ENCODE peak calls at places on chromosomes 13 and 19, in eight cellular contexts. One of them, this sample, is unnamed.

GRCh38 chr19:32652893-32653625 is 21.9 kb downstream of the ANKRD27 start:
- DNase-seq in CD4-positive, alpha-beta memory T cell: no peak
- DNase-seq in AG04450: peak
- DNase-seq in dorsolateral prefrontal cortex: no peak
- DNase-seq in left lung: no peak
- DNase-seq in PC-9: peak
- DNase-seq in cardiac muscle cell: peak
- DNase-seq in PC-3: no peak
- DNase-seq in this sample: peak

GRCh38 chr13:74251778-74252519 is 117.7 kb upstream of the KLF12 start:
- DNase-seq in cardiac muscle cell: no peak
- DNase-seq in PC-3: peak
- DNase-seq in PC-9: no peak
- DNase-seq in dorsolateral prefrontal cortex: no peak
- DNase-seq in AG04450: no peak
- DNase-seq in CD4-positive, alpha-beta memory T cell: no peak
- DNase-seq in left lung: no peak
- DNase-seq in this sample: no peak

GRCh38 chr13:79448413-79448812 is 32.5 kb upstream of the NDFIP2 start:
- DNase-seq in PC-9: no peak
- DNase-seq in dorsolateral prefrontal cortex: no peak
- DNase-seq in left lung: no peak
- DNase-seq in AG04450: no peak
- DNase-seq in cardiac muscle cell: peak
- DNase-seq in CD4-positive, alpha-beta memory T cell: peak
- DNase-seq in PC-3: no peak
- DNase-seq in this sample: no peak

GRCh38 chr19:11420429-11420893 is 1.3 kb upstream of the RGL3 start:
- DNase-seq in AG04450: no peak
- DNase-seq in left lung: peak
- DNase-seq in cardiac muscle cell: peak
- DNase-seq in PC-3: no peak
- DNase-seq in CD4-positive, alpha-beta memory T cell: no peak
- DNase-seq in dorsolateral prefrontal cortex: no peak
- DNase-seq in PC-9: no peak
- DNase-seq in this sample: no peak

GRCh38 chr19:1780272-1780957 is 27.1 kb downstream of the ONECUT3 start:
- DNase-seq in cardiac muscle cell: peak
- DNase-seq in AG04450: no peak
- DNase-seq in CD4-positive, alpha-beta memory T cell: no peak
- DNase-seq in PC-9: no peak
- DNase-seq in PC-3: peak
- DNase-seq in dorsolateral prefrontal cortex: no peak
- DNase-seq in left lung: no peak
- DNase-seq in this sample: no peak

GRCh38 chr19:17043744-17044143 is 17.1 kb upstream of the CPAMD8 start:
- DNase-seq in left lung: peak
- DNase-seq in PC-3: no peak
- DNase-seq in cardiac muscle cell: no peak
- DNase-seq in AG04450: no peak
- DNase-seq in PC-9: no peak
- DNase-seq in dorsolateral prefrontal cortex: no peak
- DNase-seq in CD4-positive, alpha-beta memory T cell: no peak
- DNase-seq in this sample: no peak

GRCh38 chr13:102185375-102185984 is 216.4 kb downstream of the FGF14 start:
- DNase-seq in PC-3: no peak
- DNase-seq in dorsolateral prefrontal cortex: no peak
- DNase-seq in PC-9: no peak
- DNase-seq in AG04450: no peak
- DNase-seq in cardiac muscle cell: no peak
- DNase-seq in CD4-positive, alpha-beta memory T cell: no peak
- DNase-seq in left lung: no peak
- DNase-seq in this sample: no peak

GRCh38 chr19:19900574-19901444 is at the start of gene ZNF93:
- DNase-seq in PC-9: peak
- DNase-seq in cardiac muscle cell: peak
- DNase-seq in left lung: peak
- DNase-seq in PC-3: peak
- DNase-seq in dorsolateral prefrontal cortex: peak
- DNase-seq in AG04450: peak
- DNase-seq in CD4-positive, alpha-beta memory T cell: peak
- DNase-seq in this sample: peak

GRCh38 chr13:83780201-83780600 is 102.1 kb downstream of the SLITRK1 start:
- DNase-seq in AG04450: no peak
- DNase-seq in left lung: no peak
- DNase-seq in dorsolateral prefrontal cortex: no peak
- DNase-seq in cardiac muscle cell: peak
- DNase-seq in PC-9: no peak
- DNase-seq in PC-3: peak
- DNase-seq in CD4-positive, alpha-beta memory T cell: no peak
- DNase-seq in this sample: no peak

GRCh38 chr13:24203726-24204295 is 43.3 kb downstream of the SPATA13 start:
- DNase-seq in left lung: no peak
- DNase-seq in dorsolateral prefrontal cortex: no peak
- DNase-seq in PC-3: peak
- DNase-seq in CD4-positive, alpha-beta memory T cell: no peak
- DNase-seq in AG04450: no peak
- DNase-seq in PC-9: no peak
- DNase-seq in cardiac muscle cell: no peak
- DNase-seq in this sample: no peak

GRCh38 chr19:51573331-51573730 is 2.2 kb downstream of the ZNF175 start:
- DNase-seq in left lung: no peak
- DNase-seq in CD4-positive, alpha-beta memory T cell: no peak
- DNase-seq in AG04450: no peak
- DNase-seq in cardiac muscle cell: peak
- DNase-seq in PC-3: peak
- DNase-seq in PC-9: no peak
- DNase-seq in dorsolateral prefrontal cortex: no peak
- DNase-seq in this sample: no peak
- H3K4me3 ChIP-seq in left lung: no peak
- H3K4me3 ChIP-seq in CD4-positive, alpha-beta memory T cell: no peak
- H3K4me3 ChIP-seq in AG04450: peak
- H3K4me3 ChIP-seq in cardiac muscle cell: no peak
- H3K4me3 ChIP-seq in PC-3: peak
- H3K4me3 ChIP-seq in PC-9: no peak
- H3K4me3 ChIP-seq in dorsolateral prefrontal cortex: no peak
- H3K4me3 ChIP-seq in this sample: no peak

GRCh38 chr19:418761-419632 is 10.1 kb upstream of the C2CD4C start:
- DNase-seq in PC-9: no peak
- DNase-seq in dorsolateral prefrontal cortex: peak
- DNase-seq in AG04450: no peak
- DNase-seq in CD4-positive, alpha-beta memory T cell: no peak
- DNase-seq in left lung: peak
- DNase-seq in cardiac muscle cell: no peak
- DNase-seq in PC-3: no peak
- DNase-seq in this sample: no peak
- H3K4me3 ChIP-seq in PC-9: no peak
- H3K4me3 ChIP-seq in dorsolateral prefrontal cortex: no peak
- H3K4me3 ChIP-seq in AG04450: no peak
- H3K4me3 ChIP-seq in CD4-positive, alpha-beta memory T cell: no peak
- H3K4me3 ChIP-seq in left lung: no peak
- H3K4me3 ChIP-seq in cardiac muscle cell: no peak
- H3K4me3 ChIP-seq in PC-3: no peak
- H3K4me3 ChIP-seq in this sample: no peak

GRCh38 chr19:40423938-40424337 is 1.9 kb downstream of the SERTAD1 start:
- DNase-seq in dorsolateral prefrontal cortex: no peak
- DNase-seq in AG04450: no peak
- DNase-seq in PC-9: no peak
- DNase-seq in CD4-positive, alpha-beta memory T cell: no peak
- DNase-seq in PC-3: no peak
- DNase-seq in cardiac muscle cell: no peak
- DNase-seq in left lung: no peak
- DNase-seq in this sample: no peak
- H3K4me3 ChIP-seq in dorsolateral prefrontal cortex: peak
- H3K4me3 ChIP-seq in AG04450: peak
- H3K4me3 ChIP-seq in PC-9: no peak
- H3K4me3 ChIP-seq in CD4-positive, alpha-beta memory T cell: no peak
- H3K4me3 ChIP-seq in PC-3: peak
- H3K4me3 ChIP-seq in cardiac muscle cell: peak
- H3K4me3 ChIP-seq in left lung: peak
- H3K4me3 ChIP-seq in this sample: peak

GRCh38 chr13:30719521-30719914 is 15.8 kb upstream of the ALOX5AP start:
- DNase-seq in AG04450: no peak
- DNase-seq in dorsolateral prefrontal cortex: no peak
- DNase-seq in left lung: no peak
- DNase-seq in CD4-positive, alpha-beta memory T cell: no peak
- DNase-seq in PC-3: peak
- DNase-seq in PC-9: no peak
- DNase-seq in cardiac muscle cell: no peak
- DNase-seq in this sample: no peak

GRCh38 chr13:30720470-30720869 is 14.9 kb upstream of the ALOX5AP start:
- DNase-seq in CD4-positive, alpha-beta memory T cell: no peak
- DNase-seq in left lung: no peak
- DNase-seq in cardiac muscle cell: no peak
- DNase-seq in PC-9: no peak
- DNase-seq in dorsolateral prefrontal cortex: no peak
- DNase-seq in PC-3: no peak
- DNase-seq in AG04450: no peak
- DNase-seq in this sample: no peak

GRCh38 chr13:30725331-30726085 is 9.8 kb upstream of the ALOX5AP start:
- DNase-seq in PC-3: no peak
- DNase-seq in AG04450: no peak
- DNase-seq in PC-9: no peak
- DNase-seq in left lung: no peak
- DNase-seq in CD4-positive, alpha-beta memory T cell: no peak
- DNase-seq in cardiac muscle cell: no peak
- DNase-seq in dorsolateral prefrontal cortex: no peak
- DNase-seq in this sample: no peak

GRCh38 chr13:30718661-30719520 is 16.5 kb upstream of the ALOX5AP start:
- DNase-seq in left lung: no peak
- DNase-seq in PC-3: peak
- DNase-seq in dorsolateral prefrontal cortex: no peak
- DNase-seq in PC-9: peak
- DNase-seq in cardiac muscle cell: peak
- DNase-seq in AG04450: peak
- DNase-seq in CD4-positive, alpha-beta memory T cell: no peak
- DNase-seq in this sample: peak

DNA sequence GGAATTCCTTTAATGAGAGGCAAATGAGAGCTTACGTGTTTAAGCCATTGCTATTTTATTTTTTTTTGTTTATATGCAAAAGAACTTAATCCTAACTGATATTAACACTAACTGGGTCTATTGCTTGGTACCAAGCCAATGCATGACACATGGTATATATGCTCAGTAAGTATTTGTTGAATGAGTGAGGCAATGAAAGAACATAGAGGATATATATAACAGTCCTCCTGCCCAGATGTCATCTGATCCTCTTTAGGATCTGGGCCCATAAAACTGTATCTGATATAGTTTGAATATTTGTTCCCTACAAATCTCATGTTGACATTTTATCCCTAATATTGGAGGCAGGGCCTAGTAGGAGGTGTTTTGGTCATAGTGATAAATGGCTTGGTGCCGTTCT is 13.0 kb upstream of the ALOX5AP start:
- DNase-seq in PC-3: peak
- DNase-seq in PC-9: no peak
- DNase-seq in CD4-positive, alpha-beta memory T cell: no peak
- DNase-seq in dorsolateral prefrontal cortex: no peak
- DNase-seq in AG04450: no peak
- DNase-seq in left lung: no peak
- DNase-seq in cardiac muscle cell: no peak
- DNase-seq in this sample: no peak
- H3K4me3 ChIP-seq in PC-3: no peak
- H3K4me3 ChIP-seq in PC-9: no peak
- H3K4me3 ChIP-seq in CD4-positive, alpha-beta memory T cell: no peak
- H3K4me3 ChIP-seq in dorsolateral prefrontal cortex: no peak
- H3K4me3 ChIP-seq in AG04450: no peak
- H3K4me3 ChIP-seq in left lung: no peak
- H3K4me3 ChIP-seq in cardiac muscle cell: no peak
- H3K4me3 ChIP-seq in this sample: no peak

DNA sequence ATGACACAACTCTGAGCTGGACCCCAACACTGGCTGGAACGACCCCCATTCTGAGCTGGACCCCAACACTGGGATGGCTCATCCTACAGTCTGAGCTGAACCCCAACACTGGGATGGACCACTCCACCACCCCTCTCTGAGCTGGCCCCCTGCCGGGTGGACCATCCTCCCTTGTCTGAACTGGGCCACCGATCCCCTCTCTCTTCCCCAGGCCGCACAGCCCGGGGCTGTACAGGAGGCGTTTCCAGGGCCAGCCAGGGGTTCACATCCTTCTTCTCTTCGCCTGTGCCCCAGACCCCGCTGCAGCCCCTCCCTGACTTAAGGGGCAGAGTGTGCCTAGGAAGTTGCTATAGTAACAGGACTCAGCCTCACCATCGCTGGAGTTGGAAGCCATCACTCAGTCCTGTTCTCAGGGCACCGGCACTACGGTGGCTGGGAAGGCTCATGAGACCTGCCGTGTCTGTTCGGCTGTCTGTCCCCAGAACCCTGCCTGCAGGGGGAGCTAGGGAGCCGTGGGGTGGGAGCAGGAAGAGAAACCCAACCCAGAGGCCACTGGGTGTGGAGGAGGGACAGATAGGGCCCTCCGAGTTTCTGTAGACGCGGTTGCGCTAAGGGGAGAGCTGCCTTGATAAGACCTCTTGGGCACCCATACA is 3.7 kb downstream of the PRKACA start:
- DNase-seq in dorsolateral prefrontal cortex: no peak
- DNase-seq in CD4-positive, alpha-beta memory T cell: no peak
- DNase-seq in cardiac muscle cell: no peak
- DNase-seq in PC-9: peak
- DNase-seq in PC-3: peak
- DNase-seq in AG04450: no peak
- DNase-seq in left lung: peak
- DNase-seq in this sample: no peak
- H3K4me3 ChIP-seq in dorsolateral prefrontal cortex: no peak
- H3K4me3 ChIP-seq in CD4-positive, alpha-beta memory T cell: no peak
- H3K4me3 ChIP-seq in cardiac muscle cell: no peak
- H3K4me3 ChIP-seq in PC-9: no peak
- H3K4me3 ChIP-seq in PC-3: no peak
- H3K4me3 ChIP-seq in AG04450: no peak
- H3K4me3 ChIP-seq in left lung: no peak
- H3K4me3 ChIP-seq in this sample: no peak

GRCh38 chr19:4279530-4280422 is 710 bp downstream of the SHD start:
- DNase-seq in dorsolateral prefrontal cortex: no peak
- DNase-seq in PC-3: no peak
- DNase-seq in cardiac muscle cell: no peak
- DNase-seq in PC-9: no peak
- DNase-seq in CD4-positive, alpha-beta memory T cell: no peak
- DNase-seq in AG04450: no peak
- DNase-seq in left lung: no peak
- DNase-seq in this sample: no peak
- H3K4me3 ChIP-seq in dorsolateral prefrontal cortex: peak
- H3K4me3 ChIP-seq in PC-3: no peak
- H3K4me3 ChIP-seq in cardiac muscle cell: peak
- H3K4me3 ChIP-seq in PC-9: no peak
- H3K4me3 ChIP-seq in CD4-positive, alpha-beta memory T cell: no peak
- H3K4me3 ChIP-seq in AG04450: no peak
- H3K4me3 ChIP-seq in left lung: no peak
- H3K4me3 ChIP-seq in this sample: no peak